ENCODE peak calls at places on chromosomes 7 and 10, in four cellular contexts. One of them, this sample, is unnamed.

GRCh38 chr7:44291733-44292395 is 33.5 kb downstream of the CAMK2B start:
- DNase-seq in activated naive CD8-positive, alpha-beta T cell treated with anti-CD3 and anti-CD28 coated beads, Interleukin-2, amount 10 ng/mL, durations not matched to agents 7 days and 5 days: no peak
- DNase-seq in memory B cell: no peak
- DNase-seq in RWPE1: no peak
- DNase-seq in this sample: peak

GRCh38 chr10:111107023-111107422 is 30.2 kb downstream of the ADRA2A start:
- DNase-seq in activated naive CD8-positive, alpha-beta T cell treated with anti-CD3 and anti-CD28 coated beads, Interleukin-2, amount 10 ng/mL, durations not matched to agents 7 days and 5 days: no peak
- DNase-seq in memory B cell: no peak
- DNase-seq in RWPE1: no peak
- DNase-seq in this sample: no peak

GRCh38 chr7:65840446-65840845 is 32.4 kb upstream of the VKORC1L1 start:
- DNase-seq in activated naive CD8-positive, alpha-beta T cell treated with anti-CD3 and anti-CD28 coated beads, Interleukin-2, amount 10 ng/mL, durations not matched to agents 7 days and 5 days: no peak
- DNase-seq in memory B cell: no peak
- DNase-seq in RWPE1: no peak
- DNase-seq in this sample: no peak

GRCh38 chr7:2009541-2010001 is 223.2 kb downstream of the MAD1L1 start:
- DNase-seq in activated naive CD8-positive, alpha-beta T cell treated with anti-CD3 and anti-CD28 coated beads, Interleukin-2, amount 10 ng/mL, durations not matched to agents 7 days and 5 days: no peak
- DNase-seq in memory B cell: no peak
- DNase-seq in RWPE1: no peak
- DNase-seq in this sample: no peak

GRCh38 chr10:69503001-69503895 is 52.0 kb downstream of the TSPAN15 start:
- DNase-seq in activated naive CD8-positive, alpha-beta T cell treated with anti-CD3 and anti-CD28 coated beads, Interleukin-2, amount 10 ng/mL, durations not matched to agents 7 days and 5 days: no peak
- DNase-seq in memory B cell: no peak
- DNase-seq in RWPE1: no peak
- DNase-seq in this sample: peak

GRCh38 chr7:94436700-94437099 is 42.0 kb downstream of the COL1A2 start:
- DNase-seq in activated naive CD8-positive, alpha-beta T cell treated with anti-CD3 and anti-CD28 coated beads, Interleukin-2, amount 10 ng/mL, durations not matched to agents 7 days and 5 days: no peak
- DNase-seq in memory B cell: no peak
- DNase-seq in RWPE1: no peak
- DNase-seq in this sample: no peak

GRCh38 chr7:25863727-25864116 is 288.3 kb upstream of the NFE2L3 start:
- DNase-seq in activated naive CD8-positive, alpha-beta T cell treated with anti-CD3 and anti-CD28 coated beads, Interleukin-2, amount 10 ng/mL, durations not matched to agents 7 days and 5 days: no peak
- DNase-seq in memory B cell: no peak
- DNase-seq in RWPE1: no peak
- DNase-seq in this sample: no peak

GRCh38 chr7:50304158-50304910 is at the start of gene IKZF1:
- DNase-seq in activated naive CD8-positive, alpha-beta T cell treated with anti-CD3 and anti-CD28 coated beads, Interleukin-2, amount 10 ng/mL, durations not matched to agents 7 days and 5 days: peak
- DNase-seq in memory B cell: peak
- DNase-seq in RWPE1: no peak
- DNase-seq in this sample: no peak

GRCh38 chr10:110416776-110417732 is 80.7 kb upstream of the DUSP5 start:
- DNase-seq in activated naive CD8-positive, alpha-beta T cell treated with anti-CD3 and anti-CD28 coated beads, Interleukin-2, amount 10 ng/mL, durations not matched to agents 7 days and 5 days: no peak
- DNase-seq in memory B cell: no peak
- DNase-seq in RWPE1: peak
- DNase-seq in this sample: peak

GRCh38 chr10:29142516-29143314 is 146.2 kb upstream of the LYZL1 start:
- DNase-seq in activated naive CD8-positive, alpha-beta T cell treated with anti-CD3 and anti-CD28 coated beads, Interleukin-2, amount 10 ng/mL, durations not matched to agents 7 days and 5 days: no peak
- DNase-seq in memory B cell: no peak
- DNase-seq in RWPE1: no peak
- DNase-seq in this sample: no peak

GRCh38 chr10:101587725-101588614 is at the start of the genes DPCD and POLL:
- DNase-seq in activated naive CD8-positive, alpha-beta T cell treated with anti-CD3 and anti-CD28 coated beads, Interleukin-2, amount 10 ng/mL, durations not matched to agents 7 days and 5 days: peak
- DNase-seq in memory B cell: peak
- DNase-seq in RWPE1: peak
- DNase-seq in this sample: peak

GRCh38 chr7:44695756-44696155 is 52.9 kb upstream of the ZMIZ2 start:
- DNase-seq in activated naive CD8-positive, alpha-beta T cell treated with anti-CD3 and anti-CD28 coated beads, Interleukin-2, amount 10 ng/mL, durations not matched to agents 7 days and 5 days: no peak
- DNase-seq in memory B cell: no peak
- DNase-seq in RWPE1: no peak
- DNase-seq in this sample: no peak

GRCh38 chr10:70379581-70380176 is 2.7 kb downstream of the LRRC20 start:
- DNase-seq in activated naive CD8-positive, alpha-beta T cell treated with anti-CD3 and anti-CD28 coated beads, Interleukin-2, amount 10 ng/mL, durations not matched to agents 7 days and 5 days: no peak
- DNase-seq in memory B cell: no peak
- DNase-seq in RWPE1: no peak
- DNase-seq in this sample: no peak

GRCh38 chr10:101767966-101768790 is 7.7 kb downstream of the FGF8 start:
- DNase-seq in activated naive CD8-positive, alpha-beta T cell treated with anti-CD3 and anti-CD28 coated beads, Interleukin-2, amount 10 ng/mL, durations not matched to agents 7 days and 5 days: no peak
- DNase-seq in memory B cell: no peak
- DNase-seq in RWPE1: no peak
- DNase-seq in this sample: no peak

GRCh38 chr7:69598081-69598486 is at the start of gene AUTS2:
- DNase-seq in activated naive CD8-positive, alpha-beta T cell treated with anti-CD3 and anti-CD28 coated beads, Interleukin-2, amount 10 ng/mL, durations not matched to agents 7 days and 5 days: peak
- DNase-seq in memory B cell: peak
- DNase-seq in RWPE1: no peak
- DNase-seq in this sample: peak

GRCh38 chr7:30923774-30924413 is 12.2 kb downstream of the AQP1 start:
- DNase-seq in activated naive CD8-positive, alpha-beta T cell treated with anti-CD3 and anti-CD28 coated beads, Interleukin-2, amount 10 ng/mL, durations not matched to agents 7 days and 5 days: peak
- DNase-seq in memory B cell: no peak
- DNase-seq in RWPE1: no peak
- DNase-seq in this sample: no peak

GRCh38 chr10:132666733-132667612 is 119.0 kb downstream of the NKX6-2 start:
- DNase-seq in activated naive CD8-positive, alpha-beta T cell treated with anti-CD3 and anti-CD28 coated beads, Interleukin-2, amount 10 ng/mL, durations not matched to agents 7 days and 5 days: no peak
- DNase-seq in memory B cell: no peak
- DNase-seq in RWPE1: no peak
- DNase-seq in this sample: no peak

GRCh38 chr10:110456046-110456445 is 41.7 kb upstream of the DUSP5 start:
- DNase-seq in activated naive CD8-positive, alpha-beta T cell treated with anti-CD3 and anti-CD28 coated beads, Interleukin-2, amount 10 ng/mL, durations not matched to agents 7 days and 5 days: peak
- DNase-seq in memory B cell: no peak
- DNase-seq in RWPE1: peak
- DNase-seq in this sample: no peak

GRCh38 chr7:111735661-111736323 is 173.5 kb upstream of the IMMP2L start:
- DNase-seq in activated naive CD8-positive, alpha-beta T cell treated with anti-CD3 and anti-CD28 coated beads, Interleukin-2, amount 10 ng/mL, durations not matched to agents 7 days and 5 days: no peak
- DNase-seq in memory B cell: peak
- DNase-seq in RWPE1: peak
- DNase-seq in this sample: peak

GRCh38 chr10:73076361-73077183 is 20.1 kb downstream of the P4HA1 start:
- DNase-seq in activated naive CD8-positive, alpha-beta T cell treated with anti-CD3 and anti-CD28 coated beads, Interleukin-2, amount 10 ng/mL, durations not matched to agents 7 days and 5 days: no peak
- DNase-seq in memory B cell: no peak
- DNase-seq in RWPE1: no peak
- DNase-seq in this sample: no peak

GRCh38 chr10:12628964-12629766 is 279.8 kb downstream of the CAMK1D start:
- DNase-seq in activated naive CD8-positive, alpha-beta T cell treated with anti-CD3 and anti-CD28 coated beads, Interleukin-2, amount 10 ng/mL, durations not matched to agents 7 days and 5 days: no peak
- DNase-seq in memory B cell: no peak
- DNase-seq in RWPE1: no peak
- DNase-seq in this sample: no peak

GRCh38 chr10:101400529-101400928 is 46.6 kb downstream of the BTRC start:
- DNase-seq in activated naive CD8-positive, alpha-beta T cell treated with anti-CD3 and anti-CD28 coated beads, Interleukin-2, amount 10 ng/mL, durations not matched to agents 7 days and 5 days: no peak
- DNase-seq in memory B cell: no peak
- DNase-seq in RWPE1: no peak
- DNase-seq in this sample: no peak

GRCh38 chr7:4074407-4074806 is 607.7 kb upstream of the FOXK1 start:
- DNase-seq in activated naive CD8-positive, alpha-beta T cell treated with anti-CD3 and anti-CD28 coated beads, Interleukin-2, amount 10 ng/mL, durations not matched to agents 7 days and 5 days: no peak
- DNase-seq in memory B cell: no peak
- DNase-seq in RWPE1: no peak
- DNase-seq in this sample: no peak

GRCh38 chr10:66246177-66246576 is 679.7 kb upstream of the LRRTM3 start:
- DNase-seq in activated naive CD8-positive, alpha-beta T cell treated with anti-CD3 and anti-CD28 coated beads, Interleukin-2, amount 10 ng/mL, durations not matched to agents 7 days and 5 days: no peak
- DNase-seq in memory B cell: no peak
- DNase-seq in RWPE1: no peak
- DNase-seq in this sample: no peak

GRCh38 chr10:119177708-119178370 is 773 bp downstream of the PRDX3 start:
- DNase-seq in activated naive CD8-positive, alpha-beta T cell treated with anti-CD3 and anti-CD28 coated beads, Interleukin-2, amount 10 ng/mL, durations not matched to agents 7 days and 5 days: no peak
- DNase-seq in memory B cell: no peak
- DNase-seq in RWPE1: no peak
- DNase-seq in this sample: no peak

GRCh38 chr7:43196379-43196778 is 83.9 kb downstream of the HECW1 start:
- DNase-seq in activated naive CD8-positive, alpha-beta T cell treated with anti-CD3 and anti-CD28 coated beads, Interleukin-2, amount 10 ng/mL, durations not matched to agents 7 days and 5 days: no peak
- DNase-seq in memory B cell: no peak
- DNase-seq in RWPE1: no peak
- DNase-seq in this sample: no peak